ENCODE peak calls at places on chromosome 21, in ten cellular contexts. One of them, this sample, is unnamed.
A peak's percentile ranks its signal among the peaks of the same experiment; 100 is the strongest.

GRCh38 chr21:29217818-29218252 is 80.9 kb upstream of the BACH1 start:
- DNase-seq in dorsolateral prefrontal cortex: no peak
- DNase-seq in kidney glomerular epithelial cell: peak; percentile 35
- DNase-seq in cerebellar cortex: no peak
- DNase-seq in NCI-H1436: no peak
- DNase-seq in MV-4-11: peak; percentile 95
- DNase-seq in naive thymus-derived CD8-positive, alpha-beta T cell: no peak
- DNase-seq in activated T-cell treated with anti-CD3 and anti-CD28 coated beads for 24 hours: no peak
- DNase-seq in non-pigmented ciliary epithelial cell: peak; percentile 94
- DNase-seq in fibroblast of the aortic adventitia: peak; percentile 98
- DNase-seq in this sample: no peak

GRCh38 chr21:38917045-38917774 is 111.5 kb downstream of the ETS2 start:
- DNase-seq in dorsolateral prefrontal cortex: no peak
- DNase-seq in kidney glomerular epithelial cell: no peak
- DNase-seq in cerebellar cortex: no peak
- DNase-seq in NCI-H1436: peak; percentile 57
- DNase-seq in MV-4-11: no peak
- DNase-seq in naive thymus-derived CD8-positive, alpha-beta T cell: no peak
- DNase-seq in activated T-cell treated with anti-CD3 and anti-CD28 coated beads for 24 hours: no peak
- DNase-seq in non-pigmented ciliary epithelial cell: no peak
- DNase-seq in fibroblast of the aortic adventitia: no peak
- DNase-seq in this sample: no peak

GRCh38 chr21:44697811-44698734 is 1.1 kb downstream of the KRTAP10-12 start:
- DNase-seq in dorsolateral prefrontal cortex: no peak
- DNase-seq in kidney glomerular epithelial cell: no peak
- DNase-seq in cerebellar cortex: no peak
- DNase-seq in NCI-H1436: no peak
- DNase-seq in MV-4-11: no peak
- DNase-seq in naive thymus-derived CD8-positive, alpha-beta T cell: no peak
- DNase-seq in activated T-cell treated with anti-CD3 and anti-CD28 coated beads for 24 hours: no peak
- DNase-seq in non-pigmented ciliary epithelial cell: no peak
- DNase-seq in fibroblast of the aortic adventitia: no peak
- DNase-seq in this sample: no peak

GRCh38 chr21:26842300-26842699 is 2.9 kb downstream of the ADAMTS1 start:
- DNase-seq in dorsolateral prefrontal cortex: no peak
- DNase-seq in kidney glomerular epithelial cell: no peak
- DNase-seq in cerebellar cortex: no peak
- DNase-seq in NCI-H1436: no peak
- DNase-seq in MV-4-11: no peak
- DNase-seq in naive thymus-derived CD8-positive, alpha-beta T cell: no peak
- DNase-seq in activated T-cell treated with anti-CD3 and anti-CD28 coated beads for 24 hours: no peak
- DNase-seq in non-pigmented ciliary epithelial cell: no peak
- DNase-seq in fibroblast of the aortic adventitia: peak; percentile 68
- DNase-seq in this sample: no peak

GRCh38 chr21:34904526-34905298 is 144.4 kb downstream of the RUNX1 start:
- DNase-seq in dorsolateral prefrontal cortex: no peak
- DNase-seq in kidney glomerular epithelial cell: no peak
- DNase-seq in cerebellar cortex: no peak
- DNase-seq in NCI-H1436: no peak
- DNase-seq in MV-4-11: no peak
- DNase-seq in naive thymus-derived CD8-positive, alpha-beta T cell: no peak
- DNase-seq in activated T-cell treated with anti-CD3 and anti-CD28 coated beads for 24 hours: no peak
- DNase-seq in non-pigmented ciliary epithelial cell: no peak
- DNase-seq in fibroblast of the aortic adventitia: no peak
- DNase-seq in this sample: no peak

GRCh38 chr21:44752701-44753235 is 41.4 kb upstream of the TSPEAR start:
- DNase-seq in dorsolateral prefrontal cortex: no peak
- DNase-seq in kidney glomerular epithelial cell: no peak
- DNase-seq in cerebellar cortex: no peak
- DNase-seq in NCI-H1436: no peak
- DNase-seq in MV-4-11: no peak
- DNase-seq in naive thymus-derived CD8-positive, alpha-beta T cell: no peak
- DNase-seq in activated T-cell treated with anti-CD3 and anti-CD28 coated beads for 24 hours: no peak
- DNase-seq in non-pigmented ciliary epithelial cell: no peak
- DNase-seq in fibroblast of the aortic adventitia: peak; percentile 27
- DNase-seq in this sample: no peak

GRCh38 chr21:45253180-45253579 is 34.5 kb downstream of the POFUT2 start:
- DNase-seq in dorsolateral prefrontal cortex: no peak
- DNase-seq in kidney glomerular epithelial cell: no peak
- DNase-seq in cerebellar cortex: no peak
- DNase-seq in NCI-H1436: no peak
- DNase-seq in MV-4-11: no peak
- DNase-seq in naive thymus-derived CD8-positive, alpha-beta T cell: no peak
- DNase-seq in activated T-cell treated with anti-CD3 and anti-CD28 coated beads for 24 hours: no peak
- DNase-seq in non-pigmented ciliary epithelial cell: no peak
- DNase-seq in fibroblast of the aortic adventitia: peak; percentile 18
- DNase-seq in this sample: no peak

GRCh38 chr21:16193758-16194606 is 464.2 kb downstream of the USP25 start:
- DNase-seq in dorsolateral prefrontal cortex: peak; percentile 61
- DNase-seq in kidney glomerular epithelial cell: peak; percentile 69
- DNase-seq in cerebellar cortex: peak; percentile 73
- DNase-seq in NCI-H1436: no peak
- DNase-seq in MV-4-11: peak; percentile 71
- DNase-seq in naive thymus-derived CD8-positive, alpha-beta T cell: no peak
- DNase-seq in activated T-cell treated with anti-CD3 and anti-CD28 coated beads for 24 hours: no peak
- DNase-seq in non-pigmented ciliary epithelial cell: peak; percentile 71
- DNase-seq in fibroblast of the aortic adventitia: peak; percentile 88
- DNase-seq in this sample: peak; percentile 58

GRCh38 chr21:17784604-17785402 is 34.4 kb downstream of the C21orf91 start:
- DNase-seq in dorsolateral prefrontal cortex: no peak
- DNase-seq in kidney glomerular epithelial cell: no peak
- DNase-seq in cerebellar cortex: no peak
- DNase-seq in NCI-H1436: no peak
- DNase-seq in MV-4-11: peak; percentile 63
- DNase-seq in naive thymus-derived CD8-positive, alpha-beta T cell: no peak
- DNase-seq in activated T-cell treated with anti-CD3 and anti-CD28 coated beads for 24 hours: peak; percentile 51
- DNase-seq in non-pigmented ciliary epithelial cell: no peak
- DNase-seq in fibroblast of the aortic adventitia: no peak
- DNase-seq in this sample: no peak

GRCh38 chr21:34797202-34797527 is 128.4 kb downstream of the CLIC6 start:
- DNase-seq in dorsolateral prefrontal cortex: no peak
- DNase-seq in kidney glomerular epithelial cell: no peak
- DNase-seq in cerebellar cortex: no peak
- DNase-seq in NCI-H1436: no peak
- DNase-seq in MV-4-11: no peak
- DNase-seq in naive thymus-derived CD8-positive, alpha-beta T cell: no peak
- DNase-seq in activated T-cell treated with anti-CD3 and anti-CD28 coated beads for 24 hours: no peak
- DNase-seq in non-pigmented ciliary epithelial cell: no peak
- DNase-seq in fibroblast of the aortic adventitia: no peak
- DNase-seq in this sample: no peak

GRCh38 chr21:43921979-43922945 is 57.2 kb downstream of the AGPAT3 start:
- DNase-seq in dorsolateral prefrontal cortex: peak; percentile 45
- DNase-seq in kidney glomerular epithelial cell: peak; percentile 45
- DNase-seq in cerebellar cortex: no peak
- DNase-seq in NCI-H1436: no peak
- DNase-seq in MV-4-11: no peak
- DNase-seq in naive thymus-derived CD8-positive, alpha-beta T cell: peak; percentile 71
- DNase-seq in activated T-cell treated with anti-CD3 and anti-CD28 coated beads for 24 hours: peak; percentile 52
- DNase-seq in non-pigmented ciliary epithelial cell: no peak
- DNase-seq in fibroblast of the aortic adventitia: no peak
- DNase-seq in this sample: no peak

GRCh38 chr21:25171438-25171837 is 435.8 kb downstream of the MRPL39 start:
- DNase-seq in dorsolateral prefrontal cortex: no peak
- DNase-seq in kidney glomerular epithelial cell: peak; percentile 12
- DNase-seq in cerebellar cortex: no peak
- DNase-seq in NCI-H1436: no peak
- DNase-seq in MV-4-11: peak; percentile 99
- DNase-seq in naive thymus-derived CD8-positive, alpha-beta T cell: no peak
- DNase-seq in activated T-cell treated with anti-CD3 and anti-CD28 coated beads for 24 hours: no peak
- DNase-seq in non-pigmented ciliary epithelial cell: no peak
- DNase-seq in fibroblast of the aortic adventitia: peak; percentile 0
- DNase-seq in this sample: no peak

GRCh38 chr21:35134299-35134698 is 85.2 kb upstream of the RUNX1 start:
- DNase-seq in dorsolateral prefrontal cortex: no peak
- DNase-seq in kidney glomerular epithelial cell: no peak
- DNase-seq in cerebellar cortex: no peak
- DNase-seq in NCI-H1436: no peak
- DNase-seq in MV-4-11: peak; percentile 21
- DNase-seq in naive thymus-derived CD8-positive, alpha-beta T cell: no peak
- DNase-seq in activated T-cell treated with anti-CD3 and anti-CD28 coated beads for 24 hours: no peak
- DNase-seq in non-pigmented ciliary epithelial cell: no peak
- DNase-seq in fibroblast of the aortic adventitia: no peak
- DNase-seq in this sample: no peak

This sample was measured in G401.